ENCODE peak calls at places on chromosome 3, in five cellular contexts. One of them, this sample, is unnamed.

GRCh38 chr3:78895528-78895927 is 872.3 kb downstream of the ROBO1 start:
- DNase-seq in psoas muscle: no peak
- DNase-seq in Caki2: no peak
- DNase-seq in NCI-H2029 treated with DMSO at 0.1 percent for 48 hours: no peak
- DNase-seq in IMR-90: no peak
- DNase-seq in this sample: peak; percentile 27

GRCh38 chr3:150412599-150413069 is 4.5 kb downstream of the TSC22D2 start:
- DNase-seq in psoas muscle: no peak
- DNase-seq in Caki2: peak; percentile 32
- DNase-seq in NCI-H2029 treated with DMSO at 0.1 percent for 48 hours: peak; percentile 4
- DNase-seq in IMR-90: peak; percentile 92
- DNase-seq in this sample: peak; percentile 88

GRCh38 chr3:71488391-71488809 is 95.1 kb downstream of the FOXP1 start:
- DNase-seq in psoas muscle: no peak
- DNase-seq in Caki2: no peak
- DNase-seq in NCI-H2029 treated with DMSO at 0.1 percent for 48 hours: no peak
- DNase-seq in IMR-90: no peak
- DNase-seq in this sample: no peak

GRCh38 chr3:127456471-127457093 is 134.0 kb downstream of the TPRA1 start:
- DNase-seq in psoas muscle: no peak
- DNase-seq in Caki2: no peak
- DNase-seq in NCI-H2029 treated with DMSO at 0.1 percent for 48 hours: peak; percentile 28
- DNase-seq in IMR-90: peak; percentile 63
- DNase-seq in this sample: peak; percentile 85

GRCh38 chr3:112134335-112135124 is 1.5 kb upstream of the GCSAM start:
- DNase-seq in psoas muscle: no peak
- DNase-seq in Caki2: peak; percentile 13
- DNase-seq in NCI-H2029 treated with DMSO at 0.1 percent for 48 hours: no peak
- DNase-seq in IMR-90: no peak
- DNase-seq in this sample: no peak

GRCh38 chr3:102087236-102087635 is 237.9 kb downstream of the NFKBIZ start:
- DNase-seq in psoas muscle: no peak
- DNase-seq in Caki2: no peak
- DNase-seq in NCI-H2029 treated with DMSO at 0.1 percent for 48 hours: no peak
- DNase-seq in IMR-90: no peak
- DNase-seq in this sample: no peak

GRCh38 chr3:193630005-193630404 is 37.0 kb downstream of the OPA1 start:
- DNase-seq in psoas muscle: no peak
- DNase-seq in Caki2: no peak
- DNase-seq in NCI-H2029 treated with DMSO at 0.1 percent for 48 hours: no peak
- DNase-seq in IMR-90: peak; percentile 48
- DNase-seq in this sample: no peak

GRCh38 chr3:117898722-117899121 is 1135.9 kb downstream of the IGSF11 start:
- DNase-seq in psoas muscle: no peak
- DNase-seq in Caki2: no peak
- DNase-seq in NCI-H2029 treated with DMSO at 0.1 percent for 48 hours: no peak
- DNase-seq in IMR-90: no peak
- DNase-seq in this sample: peak; percentile 33

GRCh38 chr3:79113821-79114220 is 654.0 kb downstream of the ROBO1 start:
- DNase-seq in psoas muscle: no peak
- DNase-seq in Caki2: no peak
- DNase-seq in NCI-H2029 treated with DMSO at 0.1 percent for 48 hours: no peak
- DNase-seq in IMR-90: peak; percentile 4
- DNase-seq in this sample: peak; percentile 6

GRCh38 chr3:194682651-194683310 is 2.9 kb upstream of the FAM43A start:
- DNase-seq in psoas muscle: peak; percentile 60
- DNase-seq in Caki2: peak; percentile 84
- DNase-seq in NCI-H2029 treated with DMSO at 0.1 percent for 48 hours: peak; percentile 77
- DNase-seq in IMR-90: peak; percentile 86
- DNase-seq in this sample: peak; percentile 89

GRCh38 chr3:50322386-50323091 is at the start of gene HYAL2:
- DNase-seq in psoas muscle: peak; percentile 62
- DNase-seq in Caki2: no peak
- DNase-seq in NCI-H2029 treated with DMSO at 0.1 percent for 48 hours: peak; percentile 25
- DNase-seq in IMR-90: no peak
- DNase-seq in this sample: no peak

GRCh38 chr3:30626443-30627181 is 20.2 kb downstream of the TGFBR2 start:
- DNase-seq in psoas muscle: no peak
- DNase-seq in Caki2: peak; percentile 30
- DNase-seq in NCI-H2029 treated with DMSO at 0.1 percent for 48 hours: no peak
- DNase-seq in IMR-90: peak; percentile 76
- DNase-seq in this sample: peak; percentile 79

GRCh38 chr3:32500880-32501784 is 1.5 kb downstream of the CMTM6 start:
- DNase-seq in psoas muscle: no peak
- DNase-seq in Caki2: no peak
- DNase-seq in NCI-H2029 treated with DMSO at 0.1 percent for 48 hours: no peak
- DNase-seq in IMR-90: no peak
- DNase-seq in this sample: peak; percentile 8

GRCh38 chr3:29140706-29141105 is 140.2 kb upstream of the RBMS3 start:
- DNase-seq in psoas muscle: no peak
- DNase-seq in Caki2: no peak
- DNase-seq in NCI-H2029 treated with DMSO at 0.1 percent for 48 hours: no peak
- DNase-seq in IMR-90: peak; percentile 36
- DNase-seq in this sample: no peak

GRCh38 chr3:184568591-184568917 is 7.0 kb downstream of the EPHB3 start:
- DNase-seq in psoas muscle: no peak
- DNase-seq in Caki2: no peak
- DNase-seq in NCI-H2029 treated with DMSO at 0.1 percent for 48 hours: no peak
- DNase-seq in IMR-90: no peak
- DNase-seq in this sample: no peak

GRCh38 chr3:113153499-113154107 is 57.8 kb upstream of the BOC start:
- DNase-seq in psoas muscle: no peak
- DNase-seq in Caki2: no peak
- DNase-seq in NCI-H2029 treated with DMSO at 0.1 percent for 48 hours: no peak
- DNase-seq in IMR-90: no peak
- DNase-seq in this sample: no peak

GRCh38 chr3:4637265-4637664 is 144.1 kb downstream of the ITPR1 start:
- DNase-seq in psoas muscle: no peak
- DNase-seq in Caki2: no peak
- DNase-seq in NCI-H2029 treated with DMSO at 0.1 percent for 48 hours: no peak
- DNase-seq in IMR-90: no peak
- DNase-seq in this sample: no peak

GRCh38 chr3:155416500-155417118 is 123.1 kb upstream of the STRIT1 start:
- DNase-seq in psoas muscle: no peak
- DNase-seq in Caki2: peak; percentile 26
- DNase-seq in NCI-H2029 treated with DMSO at 0.1 percent for 48 hours: no peak
- DNase-seq in IMR-90: peak; percentile 46
- DNase-seq in this sample: peak; percentile 93

GRCh38 chr3:57544181-57545125 is at the start of gene DNAH12:
- DNase-seq in psoas muscle: no peak
- DNase-seq in Caki2: peak; percentile 38
- DNase-seq in NCI-H2029 treated with DMSO at 0.1 percent for 48 hours: peak; percentile 52
- DNase-seq in IMR-90: no peak
- DNase-seq in this sample: peak; percentile 50

GRCh38 chr3:131491775-131492174 is 11.0 kb downstream of the MRPL3 start:
- DNase-seq in psoas muscle: no peak
- DNase-seq in Caki2: no peak
- DNase-seq in NCI-H2029 treated with DMSO at 0.1 percent for 48 hours: no peak
- DNase-seq in IMR-90: peak; percentile 16
- DNase-seq in this sample: peak; percentile 15

GRCh38 chr3:120418866-120419490 is 31.8 kb downstream of the FSTL1 start:
- DNase-seq in psoas muscle: no peak
- DNase-seq in Caki2: peak; percentile 59
- DNase-seq in NCI-H2029 treated with DMSO at 0.1 percent for 48 hours: peak; percentile 87
- DNase-seq in IMR-90: no peak
- DNase-seq in this sample: peak; percentile 59

GRCh38 chr3:150252462-150252861 is 155.6 kb upstream of the TSC22D2 start:
- DNase-seq in psoas muscle: no peak
- DNase-seq in Caki2: peak; percentile 65
- DNase-seq in NCI-H2029 treated with DMSO at 0.1 percent for 48 hours: no peak
- DNase-seq in IMR-90: peak; percentile 30
- DNase-seq in this sample: peak; percentile 22

GRCh38 chr3:43753743-43754142 is 63.0 kb downstream of the ABHD5 start:
- DNase-seq in psoas muscle: no peak
- DNase-seq in Caki2: peak; percentile 43
- DNase-seq in NCI-H2029 treated with DMSO at 0.1 percent for 48 hours: no peak
- DNase-seq in IMR-90: peak; percentile 87
- DNase-seq in this sample: peak; percentile 93

GRCh38 chr3:104257486-104257885 is 1109.2 kb upstream of the ALCAM start:
- DNase-seq in psoas muscle: no peak
- DNase-seq in Caki2: no peak
- DNase-seq in NCI-H2029 treated with DMSO at 0.1 percent for 48 hours: no peak
- DNase-seq in IMR-90: no peak
- DNase-seq in this sample: no peak

GRCh38 chr3:64190517-64191515 is 34.5 kb downstream of the PRICKLE2 start:
- DNase-seq in psoas muscle: no peak
- DNase-seq in Caki2: peak; percentile 54
- DNase-seq in NCI-H2029 treated with DMSO at 0.1 percent for 48 hours: no peak
- DNase-seq in IMR-90: peak; percentile 94
- DNase-seq in this sample: peak; percentile 95

GRCh38 chr3:179272385-179272784 is 21.5 kb upstream of the KCNMB3 start:
- DNase-seq in psoas muscle: no peak
- DNase-seq in Caki2: no peak
- DNase-seq in NCI-H2029 treated with DMSO at 0.1 percent for 48 hours: no peak
- DNase-seq in IMR-90: peak; percentile 8
- DNase-seq in this sample: peak; percentile 33

GRCh38 chr3:124107074-124107473 is 115.2 kb upstream of the ROPN1 start:
- DNase-seq in psoas muscle: no peak
- DNase-seq in Caki2: no peak
- DNase-seq in NCI-H2029 treated with DMSO at 0.1 percent for 48 hours: no peak
- DNase-seq in IMR-90: no peak
- DNase-seq in this sample: no peak

GRCh38 chr3:134085034-134085775 is 55.5 kb upstream of the SLCO2A1 start:
- DNase-seq in psoas muscle: no peak
- DNase-seq in Caki2: no peak
- DNase-seq in NCI-H2029 treated with DMSO at 0.1 percent for 48 hours: no peak
- DNase-seq in IMR-90: peak; percentile 43
- DNase-seq in this sample: peak; percentile 50

GRCh38 chr3:114764056-114764492 is 383.0 kb downstream of the ZBTB20 start:
- DNase-seq in psoas muscle: no peak
- DNase-seq in Caki2: no peak
- DNase-seq in NCI-H2029 treated with DMSO at 0.1 percent for 48 hours: peak; percentile 17
- DNase-seq in IMR-90: peak; percentile 28
- DNase-seq in this sample: peak; percentile 21

GRCh38 chr3:24069045-24069444 is 124.0 kb downstream of the NR1D2 start:
- DNase-seq in psoas muscle: no peak
- DNase-seq in Caki2: no peak
- DNase-seq in NCI-H2029 treated with DMSO at 0.1 percent for 48 hours: no peak
- DNase-seq in IMR-90: no peak
- DNase-seq in this sample: peak; percentile 34

GRCh38 chr3:141875893-141876380 is 506 bp upstream of the ATP1B3 start:
- DNase-seq in psoas muscle: peak; percentile 61
- DNase-seq in Caki2: peak; percentile 69
- DNase-seq in NCI-H2029 treated with DMSO at 0.1 percent for 48 hours: no peak
- DNase-seq in IMR-90: peak; percentile 71
- DNase-seq in this sample: peak; percentile 75

GRCh38 chr3:61053781-61054496 is 197.3 kb downstream of the FHIT start:
- DNase-seq in psoas muscle: no peak
- DNase-seq in Caki2: no peak
- DNase-seq in NCI-H2029 treated with DMSO at 0.1 percent for 48 hours: no peak
- DNase-seq in IMR-90: no peak
- DNase-seq in this sample: no peak

This sample was measured in ELR.